ENCODE peak calls at places on chromosomes 3 and 15, in seven cellular contexts. V, P, M, I, D, C and B are unnamed samples.

GRCh38 chr15:32844118-32844711 is 126.4 kb downstream of the GREM1 start:
- DNase-seq in V (no peak), P (no peak), M (peak), I (peak), D (no peak), C (peak), B (peak)

GRCh38 chr15:51121631-51122225 is 27.0 kb upstream of the TNFAIP8L3 start:
- DNase-seq in V (no peak), P (no peak), M (no peak), I (no peak), D (no peak), C (no peak), B (no peak)

GRCh38 chr3:144294659-144295538 is 323.3 kb downstream of the DIPK2A start:
- DNase-seq in V (no peak), P (no peak), M (no peak), I (no peak), D (no peak), C (no peak), B (no peak)

GRCh38 chr3:184428561-184429175 is 48.8 kb downstream of the CHRD start:
- DNase-seq in V (no peak), P (no peak), M (no peak), I (no peak), D (no peak), C (no peak), B (no peak)

GRCh38 chr3:127712461-127712860 is 39.7 kb downstream of the ABTB1 start:
- DNase-seq in V (no peak), P (no peak), M (no peak), I (no peak), D (no peak), C (no peak), B (no peak)

GRCh38 chr15:40991355-40991754 is 38.1 kb downstream of the CHAC1 start:
- DNase-seq in V (no peak), P (no peak), M (no peak), I (no peak), D (no peak), C (no peak), B (no peak)

GRCh38 chr3:119420196-119420595 is 43.2 kb downstream of the TMEM39A start:
- DNase-seq in V (no peak), P (no peak), M (no peak), I (no peak), D (no peak), C (no peak), B (no peak)

GRCh38 chr15:81427176-81427575 is 53.2 kb upstream of the TMC3 start:
- DNase-seq in V (no peak), P (no peak), M (no peak), I (no peak), D (no peak), C (no peak), B (no peak)

GRCh38 chr15:45588199-45588910 is 1.2 kb downstream of the BLOC1S6 start:
- DNase-seq in V (no peak), P (no peak), M (no peak), I (no peak), D (peak), C (no peak), B (no peak)

GRCh38 chr15:43922021-43922420 is 95.2 kb downstream of the WDR76 start:
- DNase-seq in V (no peak), P (no peak), M (no peak), I (no peak), D (no peak), C (no peak), B (no peak)

GRCh38 chr15:84586641-84587160 is 14.1 kb upstream of the ZSCAN2 start:
- DNase-seq in V (no peak), P (no peak), M (no peak), I (no peak), D (no peak), C (no peak), B (no peak)

GRCh38 chr3:129697229-129697970 is 90.9 kb upstream of the PLXND1 start:
- DNase-seq in V (no peak), P (no peak), M (no peak), I (no peak), D (no peak), C (no peak), B (no peak)

GRCh38 chr15:89551502-89551901 is 23.8 kb upstream of the TICRR start:
- DNase-seq in V (no peak), P (no peak), M (no peak), I (no peak), D (no peak), C (no peak), B (no peak)

GRCh38 chr3:138284957-138285477 is 44.6 kb downstream of the NME9 start:
- DNase-seq in V (no peak), P (no peak), M (no peak), I (no peak), D (no peak), C (no peak), B (no peak)

GRCh38 chr3:93843981-93844380 is 129.7 kb downstream of the PROS1 start:
- DNase-seq in V (no peak), P (no peak), M (no peak), I (no peak), D (peak), C (no peak), B (peak)

GRCh38 chr3:65245133-65246076 is 557.6 kb upstream of the ADAMTS9 start:
- DNase-seq in V (no peak), P (no peak), M (no peak), I (no peak), D (no peak), C (no peak), B (no peak)

GRCh38 chr3:177069514-177070329 is 127.6 kb downstream of the TBL1XR1 start:
- DNase-seq in V (no peak), P (no peak), M (no peak), I (no peak), D (no peak), C (no peak), B (peak)

GRCh38 chr15:89569090-89569745 is 6.1 kb upstream of the TICRR start:
- DNase-seq in V (no peak), P (no peak), M (no peak), I (no peak), D (no peak), C (no peak), B (no peak)

GRCh38 chr15:90956551-90957104 is 1.9 kb downstream of the RCCD1 start:
- DNase-seq in V (peak), P (peak), M (peak), I (peak), D (peak), C (peak), B (peak)

GRCh38 chr3:108085821-108086350 is 4.9 kb downstream of the CD47 start:
- DNase-seq in V (no peak), P (no peak), M (no peak), I (no peak), D (no peak), C (no peak), B (no peak)

GRCh38 chr15:65906396-65906795 is 37.1 kb downstream of the RAB11A start:
- DNase-seq in V (no peak), P (no peak), M (no peak), I (no peak), D (no peak), C (no peak), B (peak)

GRCh38 chr15:23532019-23532418 is 33.5 kb upstream of the MKRN3 start:
- DNase-seq in V (no peak), P (no peak), M (no peak), I (no peak), D (no peak), C (no peak), B (no peak)

GRCh38 chr3:155745795-155746550 is 1.1 kb upstream of the PLCH1 start:
- DNase-seq in V (peak), P (no peak), M (peak), I (no peak), D (peak), C (peak), B (no peak)

GRCh38 chr15:31267161-31268107 is 59.2 kb upstream of the KLF13 start:
- DNase-seq in V (no peak), P (no peak), M (no peak), I (no peak), D (no peak), C (no peak), B (no peak)

GRCh38 chr15:94535298-94536048 is 304.1 kb downstream of the MCTP2 start:
- DNase-seq in V (no peak), P (no peak), M (no peak), I (no peak), D (no peak), C (peak), B (no peak)

GRCh38 chr3:100982710-100983109 is 10.5 kb downstream of the ABI3BP start:
- DNase-seq in V (no peak), P (no peak), M (no peak), I (no peak), D (no peak), C (no peak), B (no peak)

GRCh38 chr3:64909757-64910475 is 222.1 kb upstream of the ADAMTS9 start:
- DNase-seq in V (no peak), P (no peak), M (no peak), I (no peak), D (no peak), C (no peak), B (no peak)

GRCh38 chr15:76935620-76936019 is 4.1 kb downstream of the RCN2 start:
- DNase-seq in V (no peak), P (no peak), M (peak), I (no peak), D (peak), C (no peak), B (no peak)

GRCh38 chr15:81106560-81106959 is 27.5 kb upstream of the CFAP161 start:
- DNase-seq in V (no peak), P (no peak), M (peak), I (peak), D (peak), C (peak), B (peak)

GRCh38 chr3:39639344-39640236 is 169.8 kb upstream of the MYRIP start:
- DNase-seq in V (no peak), P (no peak), M (no peak), I (no peak), D (peak), C (no peak), B (peak)

GRCh38 chr3:14216257-14217048 is 37.8 kb downstream of the LSM3 start:
- DNase-seq in V (peak), P (peak), M (no peak), I (peak), D (no peak), C (no peak), B (no peak)

GRCh38 chr3:99351097-99351496 is 287.3 kb upstream of the COL8A1 start:
- DNase-seq in V (no peak), P (no peak), M (no peak), I (no peak), D (no peak), C (no peak), B (no peak)

GRCh38 chr15:88061452-88061851 is 195.1 kb downstream of the NTRK3 start:
- DNase-seq in V (peak), P (no peak), M (no peak), I (no peak), D (no peak), C (no peak), B (no peak)

GRCh38 chr3:129084501-129084900 is 23.9 kb downstream of the GP9 start:
- DNase-seq in V (no peak), P (no peak), M (no peak), I (no peak), D (no peak), C (no peak), B (no peak)

GRCh38 chr3:11095932-11096265 is 58.4 kb upstream of the HRH1 start:
- DNase-seq in V (no peak), P (no peak), M (no peak), I (no peak), D (peak), C (no peak), B (no peak)

GRCh38 chr3:127701281-127701792 is 28.6 kb downstream of the ABTB1 start:
- DNase-seq in V (no peak), P (no peak), M (no peak), I (no peak), D (no peak), C (no peak), B (no peak)

GRCh38 chr15:66566963-66567531 is 1.2 kb upstream of the LCTL start:
- DNase-seq in V (no peak), P (peak), M (peak), I (peak), D (peak), C (peak), B (peak)

GRCh38 chr3:8846176-8846575 is 76.8 kb upstream of the OXTR start:
- DNase-seq in V (no peak), P (no peak), M (no peak), I (no peak), D (no peak), C (no peak), B (no peak)

GRCh38 chr3:54188176-54188791 is 65.9 kb downstream of the CACNA2D3 start:
- DNase-seq in V (no peak), P (no peak), M (no peak), I (peak), D (peak), C (no peak), B (peak)